ENCODE peak calls at places on chromosomes 12 and 14, in four cellular contexts. Z, H, Y and N are unnamed samples.

GRCh38 chr12:27573972-27574371 is 50.0 kb downstream of the PPFIBP1 start:
- DNase-seq in Z (peak), H (no peak), Y (no peak), N (no peak)

GRCh38 chr12:77120695-77121094 is 55.3 kb upstream of the E2F7 start:
- DNase-seq in Z (peak), H (no peak), Y (no peak), N (no peak)

GRCh38 chr14:99158150-99158549 is 113.8 kb downstream of the BCL11B start:
- DNase-seq in Z (no peak), H (no peak), Y (no peak), N (no peak)

GRCh38 chr14:99570542-99571302 is 33.3 kb downstream of the CCDC85C start:
- DNase-seq in Z (no peak), H (no peak), Y (no peak), N (no peak)

GRCh38 chr12:49866859-49867579 is 24.1 kb upstream of the BCDIN3D start:
- DNase-seq in Z (peak), H (peak), Y (peak), N (peak)

GRCh38 chr12:103647267-103647666 is 60.2 kb downstream of the STAB2 start:
- DNase-seq in Z (peak), H (no peak), Y (no peak), N (no peak)

GRCh38 chr12:98371419-98371818 is 144.0 kb upstream of the TMPO start:
- DNase-seq in Z (peak), H (no peak), Y (no peak), N (no peak)

GRCh38 chr12:117874842-117875434 is 93.9 kb downstream of the KSR2 start:
- DNase-seq in Z (peak), H (peak), Y (peak), N (peak)

GRCh38 chr12:96015672-96016071 is 19.5 kb upstream of the HAL start:
- DNase-seq in Z (peak), H (no peak), Y (no peak), N (no peak)

GRCh38 chr12:115943630-115944391 is 333.7 kb downstream of the MED13L start:
- DNase-seq in Z (no peak), H (no peak), Y (peak), N (no peak)

GRCh38 chr12:104399750-104400612 is 56.8 kb upstream of the CHST11 start:
- DNase-seq in Z (no peak), H (no peak), Y (no peak), N (no peak)

GRCh38 chr14:61502459-61503093 is 181.2 kb downstream of the PRKCH start:
- DNase-seq in Z (peak), H (no peak), Y (no peak), N (no peak)

DNA sequence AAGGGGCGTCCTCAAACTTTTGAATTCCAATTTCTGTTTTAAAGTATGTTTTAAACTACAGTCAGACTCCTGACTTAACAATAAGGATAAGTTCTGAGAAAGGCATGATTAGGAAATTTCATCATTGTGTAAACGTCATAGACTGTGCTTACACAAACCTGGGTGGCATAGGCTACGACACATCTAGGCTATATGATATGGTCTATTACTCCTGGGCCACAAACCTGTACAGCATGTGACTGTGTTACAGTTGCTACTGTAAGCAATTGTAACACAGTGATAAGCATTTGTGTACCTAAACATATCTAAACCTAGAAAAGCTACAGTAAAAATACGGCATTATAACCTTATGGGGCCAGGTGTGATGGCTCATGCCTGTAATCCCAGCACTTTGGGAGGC is 8.2 kb upstream of the DGLUCY start:
- DNase-seq in Z (peak), H (no peak), Y (no peak), N (no peak)
- TF ChIP-seq CTCF in Z (no peak), H (no peak), Y (no peak), N (no peak)

GRCh38 chr12:69579029-69579428 is 6.2 kb upstream of the CCT2 start:
- DNase-seq in Z (no peak), H (no peak), Y (no peak), N (no peak)
- TF ChIP-seq CTCF in Z (no peak), H (no peak), Y (no peak), N (no peak)

DNA sequence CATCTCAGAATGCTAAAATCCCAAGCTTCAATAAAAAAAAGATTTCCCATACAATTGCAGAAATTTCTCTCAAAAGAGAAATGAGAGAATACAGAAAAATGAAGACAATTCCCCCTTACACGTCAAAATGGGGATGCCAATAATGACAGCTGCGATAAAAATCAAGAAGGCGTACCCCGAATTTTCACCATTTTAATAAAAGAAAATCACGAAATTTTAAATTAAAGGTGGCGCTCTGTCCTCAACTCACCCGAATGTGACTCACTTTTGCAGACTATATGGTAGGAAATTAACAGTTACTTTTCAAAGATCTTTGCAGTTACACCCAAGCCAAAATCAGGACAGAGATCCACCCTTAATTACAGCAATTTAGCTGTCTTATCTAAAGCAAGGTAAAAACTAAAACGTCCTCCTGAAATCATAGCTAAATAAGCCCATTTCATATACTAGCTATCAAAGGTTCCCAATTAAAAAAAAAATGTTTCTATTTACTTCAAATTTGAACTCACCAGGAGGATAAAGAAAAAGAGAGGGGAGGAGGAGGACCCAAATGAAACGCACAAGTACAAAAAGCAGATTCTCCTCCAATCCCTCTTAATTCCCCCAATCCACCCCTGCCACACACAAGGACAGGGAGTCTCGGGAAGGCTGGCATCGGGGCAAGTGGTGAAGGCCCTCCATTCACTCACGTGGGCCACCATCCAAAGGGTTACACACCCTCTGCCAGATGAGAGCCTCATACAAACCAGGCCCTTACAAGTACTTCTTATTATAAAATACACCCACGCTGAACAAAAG is 1.9 kb downstream of the ATP2B1 start:
- DNase-seq in Z (no peak), H (no peak), Y (peak), N (peak)
- TF ChIP-seq CTCF in Z (no peak), H (no peak), Y (no peak), N (no peak)

DNA sequence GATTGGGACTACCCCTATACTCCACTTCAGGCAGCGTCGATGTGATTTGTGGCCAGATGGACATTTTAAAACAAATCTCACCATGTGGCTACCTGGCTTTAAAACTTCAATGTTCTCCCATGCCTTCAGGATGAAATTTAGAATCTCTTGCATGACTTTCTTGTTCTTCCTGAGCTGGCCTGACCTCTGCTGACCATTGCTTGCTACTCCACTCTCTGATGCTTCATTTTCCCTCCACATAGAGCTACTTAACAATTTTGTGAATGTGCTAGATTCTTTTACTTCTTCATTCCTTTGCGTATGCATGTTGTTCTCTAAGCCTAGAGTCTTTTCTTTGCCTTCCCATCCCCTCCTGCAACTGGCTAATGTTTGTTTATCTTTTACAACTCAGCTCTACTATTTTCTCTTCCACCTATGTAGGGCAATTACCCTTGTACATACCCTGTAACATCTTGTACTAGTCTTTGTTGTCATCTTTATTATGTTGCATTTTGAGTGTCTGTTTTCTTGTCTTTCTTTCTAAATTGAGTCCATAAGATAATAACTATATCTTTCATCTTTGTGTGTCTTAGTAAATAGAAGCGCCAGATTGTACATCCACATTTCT is 41.2 kb downstream of the YLPM1 start:
- DNase-seq in Z (peak), H (no peak), Y (no peak), N (peak)
- TF ChIP-seq CTCF in Z (peak), H (peak), Y (peak), N (peak)

GRCh38 chr12:69337325-69337724 is 10.9 kb upstream of the LYZ start:
- DNase-seq in Z (peak), H (no peak), Y (no peak), N (no peak)
- TF ChIP-seq CTCF in Z (no peak), H (no peak), Y (no peak), N (no peak)

DNA sequence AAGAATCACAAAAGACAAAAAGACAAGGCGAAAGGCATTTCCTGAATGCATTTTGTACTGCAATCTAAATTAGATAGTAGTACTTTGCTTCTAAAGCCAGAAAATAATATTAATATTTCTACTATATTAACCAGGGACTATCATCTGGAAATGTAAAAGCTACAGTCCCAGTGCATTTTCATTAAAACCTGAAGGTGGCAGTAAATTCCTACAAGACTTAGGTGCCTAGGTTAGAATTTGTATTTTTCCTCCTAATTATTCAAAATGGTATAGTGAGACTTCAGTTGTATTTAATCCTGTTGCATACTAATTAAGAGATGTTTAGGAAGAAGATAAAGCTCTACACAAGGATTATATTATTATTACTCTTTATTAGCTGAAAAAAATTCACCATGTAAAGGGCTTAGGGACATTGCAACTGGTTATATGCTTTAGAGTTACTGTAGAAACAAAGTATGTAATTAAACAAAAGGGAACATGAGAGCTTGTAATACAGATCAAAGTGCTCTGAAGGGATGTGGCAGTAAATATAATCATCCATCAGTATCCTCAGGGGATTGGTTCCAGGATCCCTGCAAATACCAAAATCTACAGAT is 53.6 kb downstream of the BRMS1L start:
- DNase-seq in Z (peak), H (no peak), Y (no peak), N (peak)
- TF ChIP-seq CTCF in Z (peak), H (peak), Y (peak), N (peak)

GRCh38 chr12:6851921-6852650 is at the start of gene USP5:
- DNase-seq in Z (peak), H (peak), Y (peak), N (peak)
- TF ChIP-seq CTCF in Z (no peak), H (no peak), Y (no peak), N (no peak)

GRCh38 chr12:94290353-94290752 is 142.0 kb downstream of the PLXNC1 start:
- DNase-seq in Z (no peak), H (no peak), Y (no peak), N (no peak)
- TF ChIP-seq CTCF in Z (no peak), H (no peak), Y (no peak), N (no peak)